ENCODE peak calls at places on chromosomes 3 and 15, in eight cellular contexts. E, V, R, H, O, J, I and T are unnamed samples.

GRCh38 chr15:25342629-25343028 is 96.2 kb downstream of the UBE3A start:
- DNase-seq in V (no peak), E (no peak), H (no peak), I (no peak), R (no peak), J (no peak), O (no peak), T (no peak)

GRCh38 chr3:58004972-58005371 is 3.2 kb upstream of the FLNB start:
- DNase-seq in H (no peak), I (no peak), E (no peak), V (no peak), R (no peak), J (no peak), O (peak), T (no peak)

GRCh38 chr15:90063733-90064247 is 38.5 kb downstream of the IDH2 start:
- DNase-seq in E (no peak), O (no peak), J (peak), H (no peak), I (no peak), R (no peak), V (no peak), T (no peak)

GRCh38 chr3:99509224-99509623 is 129.2 kb upstream of the COL8A1 start:
- DNase-seq in V (peak), E (no peak), O (peak), I (no peak), R (no peak), J (no peak), H (no peak), T (no peak)

GRCh38 chr15:67185051-67185450 is 69.4 kb downstream of the AAGAB start:
- DNase-seq in V (no peak), R (no peak), J (no peak), H (no peak), O (no peak), I (no peak), E (no peak), T (no peak)

GRCh38 chr3:163422671-163423070 is 1655.6 kb downstream of the SI start:
- DNase-seq in J (no peak), R (no peak), V (no peak), H (no peak), O (no peak), I (no peak), E (no peak), T (no peak)

GRCh38 chr3:65174713-65175112 is 486.9 kb upstream of the ADAMTS9 start:
- DNase-seq in O (no peak), H (no peak), I (no peak), R (no peak), J (no peak), E (no peak), V (no peak), T (no peak)

GRCh38 chr3:129230311-129231019 is 18.9 kb upstream of the COPG1 start:
- DNase-seq in O (peak), V (no peak), E (peak), R (peak), H (no peak), I (no peak), J (no peak), T (peak)

GRCh38 chr3:158642474-158643210 is 1.7 kb upstream of the GFM1 start:
- DNase-seq in R (no peak), J (no peak), V (no peak), E (no peak), H (no peak), I (no peak), O (no peak), T (no peak)

GRCh38 chr15:66387176-66388056 is 704 bp downstream of the MAP2K1 start:
- DNase-seq in V (no peak), R (no peak), H (peak), O (peak), J (no peak), E (peak), I (peak), T (peak)

GRCh38 chr15:100671858-100672543 is 69.6 kb downstream of the ASB7 start:
- DNase-seq in E (no peak), H (no peak), O (peak), R (no peak), I (no peak), V (no peak), J (no peak), T (no peak)